ENCODE peak calls at places on chromosomes 7 and 10, in four cellular contexts. O, A, V and C are unnamed samples.

GRCh38 chr7:39615350-39615975 is 7.9 kb upstream of the RALA start:
- DNase-seq in O (no peak), A (no peak), V (no peak), C (no peak)

GRCh38 chr7:29311314-29311713 is 116.7 kb downstream of the CHN2 start:
- DNase-seq in O (no peak), A (no peak), V (no peak), C (no peak)

GRCh38 chr7:5429253-5429856 is 5.7 kb upstream of the TNRC18 start:
- DNase-seq in O (peak; percentile 55), A (no peak), V (peak; percentile 53), C (peak; percentile 58)

GRCh38 chr7:32507416-32507815 is 12.1 kb downstream of the AVL9 start:
- DNase-seq in O (no peak), A (no peak), V (no peak), C (no peak)

GRCh38 chr10:110411047-110411410 is 86.7 kb upstream of the DUSP5 start:
- DNase-seq in O (no peak), A (no peak), V (no peak), C (peak; percentile 61)

GRCh38 chr7:156777364-156778069 is 115.5 kb downstream of the LMBR1 start:
- DNase-seq in O (no peak), A (no peak), V (no peak), C (no peak)

GRCh38 chr10:131533846-131534526 is 222.5 kb upstream of the TCERG1L start:
- DNase-seq in O (no peak), A (no peak), V (no peak), C (no peak)

GRCh38 chr10:75663947-75664664 is 232.7 kb downstream of the LRMDA start:
- DNase-seq in O (no peak), A (no peak), V (no peak), C (peak; percentile 36)

GRCh38 chr10:60611291-60611747 is 167.0 kb upstream of the CDK1 start:
- DNase-seq in O (no peak), A (no peak), V (no peak), C (no peak)

GRCh38 chr10:80196270-80196949 is 8.9 kb downstream of the ANXA11 start:
- DNase-seq in O (no peak), A (peak; percentile 80), V (peak; percentile 57), C (peak; percentile 59)

GRCh38 chr7:116052006-116052405 is 21.4 kb upstream of the TFEC start:
- DNase-seq in O (no peak), A (no peak), V (no peak), C (no peak)

GRCh38 chr7:41472427-41473125 is 230.3 kb downstream of the INHBA start:
- DNase-seq in O (no peak), A (no peak), V (no peak), C (no peak)

GRCh38 chr7:124919841-124920240 is 9.8 kb downstream of the POT1 start:
- DNase-seq in O (no peak), A (no peak), V (no peak), C (no peak)

GRCh38 chr7:50812847-50813475 is 30.3 kb upstream of the GRB10 start:
- DNase-seq in O (peak; percentile 66), A (peak; percentile 70), V (peak; percentile 83), C (peak; percentile 87)

GRCh38 chr7:158477866-158478265 is 109.8 kb downstream of the PTPRN2 start:
- DNase-seq in O (no peak), A (no peak), V (no peak), C (no peak)

GRCh38 chr7:31099451-31100444 is 47.6 kb downstream of the ADCYAP1R1 start:
- DNase-seq in O (no peak), A (no peak), V (no peak), C (no peak)

GRCh38 chr10:115173915-115174443 is 80.8 kb downstream of the ATRNL1 start:
- DNase-seq in O (no peak), A (no peak), V (no peak), C (no peak)
- H3K4me3 ChIP-seq in O (no peak overlapping the region), A (no peak overlapping the region), V (no peak overlapping the region), C (no peak overlapping the region)

DNA sequence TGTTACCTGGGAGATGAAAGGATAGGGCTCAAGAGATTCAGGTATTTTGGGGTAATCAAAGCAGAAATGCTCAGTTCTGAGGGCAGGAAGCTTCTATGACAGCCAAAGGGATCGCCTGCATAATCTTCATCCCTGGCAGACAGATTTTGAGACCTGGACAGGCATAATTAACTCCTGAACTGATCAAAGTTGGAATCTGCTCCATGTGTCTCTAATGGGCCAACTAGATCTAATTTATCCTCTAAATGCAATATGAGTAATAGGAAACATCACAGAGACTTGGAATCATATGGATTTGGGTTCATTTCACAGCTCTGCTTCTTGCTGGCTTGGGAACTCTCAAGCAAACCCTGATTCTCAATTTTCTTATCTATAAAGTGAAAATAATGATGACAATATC is 41.2 kb upstream of the EPHB6 start:
- DNase-seq in O (no peak), A (no peak), V (no peak), C (no peak)
- H3K27ac ChIP-seq in O (no peak overlapping the region), A (no peak overlapping the region), V (no peak overlapping the region), C (no peak overlapping the region)

DNA sequence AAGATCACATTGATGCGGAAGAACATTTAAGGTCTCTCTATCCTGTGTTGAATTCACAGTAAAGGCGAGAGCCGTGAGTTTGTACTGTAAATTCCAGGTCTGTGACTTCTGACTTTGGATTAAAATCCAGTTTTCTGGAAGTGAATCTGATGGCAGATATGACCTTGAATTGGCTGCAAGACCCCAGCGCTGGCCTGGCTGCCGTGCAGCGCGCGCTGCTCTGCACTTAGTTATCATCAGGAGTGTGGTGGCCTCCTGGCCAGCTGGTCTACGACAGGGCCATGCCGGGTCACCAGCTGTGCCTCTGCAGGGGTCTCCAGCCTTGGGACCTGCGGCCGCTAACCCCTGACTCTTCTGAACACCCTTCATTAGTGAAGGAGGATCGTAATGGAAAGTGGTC is 190.7 kb upstream of the SH2B2 start:
- DNase-seq in O (no peak), A (no peak), V (no peak), C (no peak)
- H3K4me3 ChIP-seq in O (no peak overlapping the region), A (no peak overlapping the region), V (no peak overlapping the region), C (no peak overlapping the region)

DNA sequence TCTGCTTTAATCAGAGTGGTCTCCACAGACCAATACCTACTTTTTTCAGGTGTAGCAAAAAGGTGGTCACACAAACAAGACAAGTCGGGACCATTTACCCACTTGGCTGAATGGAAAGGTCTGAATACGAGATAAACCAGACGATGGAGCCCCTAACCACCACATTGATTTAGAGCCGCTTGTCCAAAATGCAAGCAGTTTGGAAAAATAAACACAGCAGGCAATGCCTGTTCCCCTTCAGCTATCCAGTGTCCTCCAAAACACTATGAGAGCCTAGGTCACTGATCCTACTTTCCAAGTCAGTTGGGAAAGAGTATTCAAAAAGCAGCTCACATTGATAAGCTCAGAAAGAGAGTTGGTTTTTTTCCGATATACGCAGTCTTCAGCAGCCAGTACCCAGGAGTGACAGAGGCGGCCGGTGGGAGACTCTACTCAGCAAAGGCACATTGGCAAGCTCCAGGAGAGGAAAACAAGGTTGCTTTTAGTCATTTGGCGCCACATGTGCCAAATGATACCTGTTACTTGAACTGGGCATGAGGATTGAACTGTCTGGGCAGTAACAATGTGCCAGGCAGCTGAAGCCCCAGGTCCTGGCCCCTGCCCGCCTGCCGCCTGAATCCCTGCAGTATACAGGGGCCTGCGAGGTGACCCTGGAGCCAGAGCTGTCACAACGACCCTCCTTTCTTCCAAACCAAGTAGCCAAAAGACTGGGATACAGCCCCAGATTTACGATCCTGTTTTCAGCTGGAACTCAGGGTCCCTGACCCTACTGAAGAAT is 109.9 kb downstream of the PIP4K2A start:
- DNase-seq in O (no peak), A (no peak), V (no peak), C (no peak)
- H3K27ac ChIP-seq in O (no peak overlapping the region), A (peak overlapping the region; percentile 5), V (no peak overlapping the region), C (no peak overlapping the region)

DNA sequence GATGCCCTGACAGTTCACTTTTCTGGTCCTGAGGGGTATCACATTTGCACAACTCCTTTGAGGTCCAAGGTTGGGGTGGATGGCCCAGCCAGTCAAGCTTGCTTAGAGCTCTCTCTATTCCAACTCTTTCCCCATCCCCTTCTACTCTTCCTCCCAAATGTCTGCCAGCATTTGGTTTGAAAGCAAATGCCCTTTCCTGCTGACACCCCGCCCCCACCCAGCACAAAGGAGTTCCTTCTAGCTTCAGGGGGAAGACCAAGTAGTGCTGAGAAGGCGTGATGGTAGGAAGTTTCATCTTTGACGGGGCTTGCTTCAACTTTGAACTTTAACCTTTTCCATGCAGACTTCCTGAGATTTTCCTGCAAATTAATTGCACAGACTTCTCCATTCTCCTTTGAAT is 137.5 kb upstream of the TCF7L2 start:
- DNase-seq in O (no peak), A (no peak), V (no peak), C (no peak)
- H3K4me3 ChIP-seq in O (no peak overlapping the region), A (no peak overlapping the region), V (no peak overlapping the region), C (no peak overlapping the region)

GRCh38 chr7:47574473-47575328 is 7.2 kb downstream of the TNS3 start:
- DNase-seq in O (no peak), A (peak; percentile 70), V (no peak), C (peak; percentile 67)
- H3K27ac ChIP-seq in O (no peak overlapping the region), A (peak overlapping the region; percentile 87), V (peak overlapping the region; percentile 48), C (no peak overlapping the region)

GRCh38 chr10:1047937-1048336 is 982 bp downstream of the IDI1 start:
- DNase-seq in O (no peak), A (no peak), V (no peak), C (peak; percentile 62)

GRCh38 chr10:1043532-1043995 is 5.4 kb downstream of the IDI1 start:
- DNase-seq in O (no peak), A (peak; percentile 53), V (peak; percentile 44), C (peak; percentile 68)

GRCh38 chr10:1044146-1044545 is 4.8 kb downstream of the IDI1 start:
- DNase-seq in O (no peak), A (no peak), V (no peak), C (no peak)

GRCh38 chr10:1045415-1045814 is 3.5 kb downstream of the IDI1 start:
- DNase-seq in O (no peak), A (no peak), V (no peak), C (no peak)

DNA sequence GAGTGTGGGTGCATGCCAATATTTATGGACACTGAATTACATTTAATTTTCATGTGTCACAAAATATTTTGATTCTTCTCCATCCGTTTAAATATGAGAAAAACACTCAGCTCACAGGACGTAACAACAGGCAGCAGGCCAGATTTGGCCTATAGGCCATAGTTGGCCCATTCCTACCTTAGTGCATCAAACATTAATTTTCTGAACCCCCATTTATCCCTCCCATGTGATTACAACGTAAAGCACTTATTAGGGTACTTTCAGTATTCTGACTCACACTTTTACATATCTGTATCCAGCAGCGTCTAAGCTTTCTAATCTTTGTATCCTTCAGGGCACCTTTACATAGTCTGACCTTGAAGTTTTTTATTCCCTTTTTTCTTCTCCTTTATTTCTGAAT is 4.0 kb downstream of the IDI1 start:
- DNase-seq in O (no peak), A (no peak), V (no peak), C (no peak)
- H3K4me3 ChIP-seq in O (no peak overlapping the region), A (peak overlapping the region; percentile 8), V (no peak overlapping the region), C (no peak overlapping the region)

GRCh38 chr10:28805390-28805789 is 128.1 kb downstream of the BAMBI start:
- DNase-seq in O (no peak), A (no peak), V (no peak), C (no peak)

GRCh38 chr10:28807760-28808613 is 130.7 kb downstream of the BAMBI start:
- DNase-seq in O (no peak), A (no peak), V (no peak), C (no peak)

GRCh38 chr10:28806951-28807759 is 129.8 kb downstream of the BAMBI start:
- DNase-seq in O (no peak), A (no peak), V (no peak), C (no peak)

GRCh38 chr10:28808693-28809092 is 131.4 kb downstream of the BAMBI start:
- DNase-seq in O (no peak), A (no peak), V (no peak), C (no peak)

GRCh38 chr10:28806481-28806880 is 129.2 kb downstream of the BAMBI start:
- DNase-seq in O (no peak), A (no peak), V (peak; percentile 39), C (no peak)
- H3K27ac ChIP-seq in O (peak overlapping the region; percentile 83), A (peak overlapping the region; percentile 62), V (peak overlapping the region; percentile 81), C (peak overlapping the region; percentile 40)